ENCODE peak calls at places on chromosomes 7 and 10, in ten cellular contexts. S, W, Y, L, Z, J, A, U, M and C are unnamed samples.

GRCh38 chr7:64626083-64626469 is 39.9 kb upstream of the ZNF107 start:
- DNase-seq in L (no peak), W (no peak), S (no peak), Y (no peak), M (no peak), U (no peak), Z (no peak), J (no peak), A (no peak), C (no peak)

GRCh38 chr10:32266979-32267378 is 80.0 kb downstream of the EPC1 start:
- DNase-seq in M (peak), L (no peak), Z (no peak), U (peak), S (no peak), Y (no peak), A (no peak), J (no peak), W (no peak), C (no peak)

GRCh38 chr7:77800158-77800557 is 1.6 kb downstream of the PHTF2 start:
- DNase-seq in M (no peak), Z (no peak), J (no peak), U (no peak), S (no peak), W (peak), L (no peak), A (no peak), Y (peak), C (no peak)

GRCh38 chr7:117757440-117757839 is 115.8 kb downstream of the CTTNBP2 start:
- DNase-seq in M (no peak), U (no peak), W (no peak), J (no peak), S (no peak), A (no peak), L (no peak), Z (no peak), Y (no peak), C (no peak)

GRCh38 chr7:136228185-136228584 is 251.0 kb upstream of the MTPN start:
- DNase-seq in L (no peak), M (no peak), A (no peak), Y (no peak), U (no peak), S (no peak), W (no peak), J (no peak), Z (no peak), C (no peak)

GRCh38 chr10:72085864-72086465 is 2.4 kb downstream of the SPOCK2 start:
- DNase-seq in A (no peak), L (no peak), S (no peak), W (no peak), M (peak), Z (no peak), Y (no peak), J (no peak), U (no peak), C (no peak)

GRCh38 chr10:7311256-7312178 is 99.3 kb downstream of the SFMBT2 start:
- DNase-seq in J (no peak), S (no peak), Z (no peak), L (no peak), U (no peak), A (no peak), Y (peak), W (peak), M (no peak), C (no peak)

GRCh38 chr7:25967278-25968204 is 184.5 kb upstream of the NFE2L3 start:
- DNase-seq in W (no peak), S (no peak), M (no peak), Y (no peak), U (no peak), J (no peak), A (no peak), L (no peak), Z (no peak), C (no peak)

GRCh38 chr7:111126987-111127386 is 36.1 kb downstream of the LRRN3 start:
- DNase-seq in J (no peak), L (no peak), W (peak), A (no peak), S (no peak), Y (peak), M (no peak), Z (no peak), U (no peak), C (no peak)

GRCh38 chr10:132446661-132447445 is 49.9 kb downstream of the PWWP2B start:
- DNase-seq in J (peak), W (peak), Z (peak), A (no peak), M (no peak), L (peak), Y (peak), S (no peak), U (no peak), C (no peak)

GRCh38 chr7:150685219-150686029 is at the start of gene GIMAP2:
- DNase-seq in Z (no peak), J (no peak), U (no peak), A (no peak), M (no peak), S (no peak), W (peak), L (no peak), Y (no peak), C (no peak)

GRCh38 chr7:34727464-34727995 is 69.5 kb downstream of the NPSR1 start:
- DNase-seq in S (no peak), M (no peak), Z (no peak), L (no peak), J (no peak), U (no peak), W (no peak), Y (no peak), A (no peak), C (no peak)

GRCh38 chr10:110147961-110148360 is 59.4 kb upstream of the MXI1 start:
- DNase-seq in M (no peak), A (no peak), L (no peak), Y (peak), W (no peak), U (no peak), J (no peak), Z (no peak), S (no peak), C (no peak)

GRCh38 chr10:43944742-43945730 is 296.4 kb upstream of the ZNF32 start:
- DNase-seq in L (peak), Y (no peak), S (peak), M (peak), Z (no peak), A (no peak), J (no peak), W (no peak), U (no peak), C (no peak)

GRCh38 chr7:157964016-157964415 is 623.6 kb downstream of the PTPRN2 start:
- DNase-seq in Y (no peak), J (no peak), L (no peak), A (no peak), U (no peak), Z (no peak), S (no peak), W (no peak), M (no peak), C (no peak)

GRCh38 chr7:137687556-137688280 is 159.1 kb downstream of the DGKI start:
- DNase-seq in S (no peak), L (no peak), A (no peak), Y (peak), M (no peak), Z (no peak), J (no peak), U (no peak), W (no peak), C (no peak)
- H3K27ac ChIP-seq in S (no peak), L (no peak), A (no peak), Y (no peak), M (no peak), Z (no peak), J (no peak), U (no peak), W (no peak), C (no peak)

GRCh38 chr10:25748509-25748908 is 185.5 kb upstream of the MYO3A start:
- DNase-seq in Y (no peak), W (no peak), A (no peak), L (no peak), U (no peak), S (no peak), M (no peak), Z (no peak), J (no peak), C (no peak)

GRCh38 chr10:25745976-25746375 is 188.1 kb upstream of the MYO3A start:
- DNase-seq in Y (peak), J (no peak), M (no peak), Z (no peak), W (no peak), U (peak), S (no peak), L (no peak), A (no peak), C (no peak)

GRCh38 chr10:25744574-25744973 is 189.5 kb upstream of the MYO3A start:
- DNase-seq in J (no peak), M (no peak), Z (no peak), W (no peak), Y (no peak), S (no peak), L (no peak), A (no peak), U (no peak), C (no peak)

GRCh38 chr10:25743832-25744231 is 190.2 kb upstream of the MYO3A start:
- DNase-seq in Z (no peak), W (no peak), A (no peak), S (no peak), J (no peak), U (no peak), L (no peak), Y (no peak), M (no peak), C (no peak)

DNA sequence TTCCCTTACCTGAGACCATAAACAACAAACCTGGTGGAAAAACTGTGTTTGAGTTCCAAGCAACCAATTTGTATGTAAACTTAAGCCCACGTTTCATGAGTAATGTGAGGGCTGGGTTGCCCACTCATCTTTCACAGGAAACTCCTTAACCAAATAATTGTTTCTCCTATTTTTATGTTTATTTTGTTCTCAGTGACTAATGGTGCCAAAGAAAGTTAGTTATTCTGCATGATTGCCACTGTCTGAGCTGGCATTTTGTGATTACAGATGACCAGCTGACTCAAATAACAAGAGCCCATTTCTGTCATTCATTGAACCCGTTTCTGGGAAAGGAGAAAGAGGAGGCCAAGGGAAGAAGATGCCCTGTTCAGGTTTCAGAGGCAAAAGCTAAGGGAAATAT is 187.0 kb upstream of the MYO3A start:
- DNase-seq in J (no peak), Z (no peak), L (no peak), M (no peak), W (no peak), S (no peak), A (no peak), U (no peak), Y (peak), C (no peak)
- H3K27ac ChIP-seq in J (no peak), Z (no peak), L (no peak), M (no peak), W (no peak), S (no peak), A (no peak), U (no peak), Y (no peak), C (no peak)

DNA sequence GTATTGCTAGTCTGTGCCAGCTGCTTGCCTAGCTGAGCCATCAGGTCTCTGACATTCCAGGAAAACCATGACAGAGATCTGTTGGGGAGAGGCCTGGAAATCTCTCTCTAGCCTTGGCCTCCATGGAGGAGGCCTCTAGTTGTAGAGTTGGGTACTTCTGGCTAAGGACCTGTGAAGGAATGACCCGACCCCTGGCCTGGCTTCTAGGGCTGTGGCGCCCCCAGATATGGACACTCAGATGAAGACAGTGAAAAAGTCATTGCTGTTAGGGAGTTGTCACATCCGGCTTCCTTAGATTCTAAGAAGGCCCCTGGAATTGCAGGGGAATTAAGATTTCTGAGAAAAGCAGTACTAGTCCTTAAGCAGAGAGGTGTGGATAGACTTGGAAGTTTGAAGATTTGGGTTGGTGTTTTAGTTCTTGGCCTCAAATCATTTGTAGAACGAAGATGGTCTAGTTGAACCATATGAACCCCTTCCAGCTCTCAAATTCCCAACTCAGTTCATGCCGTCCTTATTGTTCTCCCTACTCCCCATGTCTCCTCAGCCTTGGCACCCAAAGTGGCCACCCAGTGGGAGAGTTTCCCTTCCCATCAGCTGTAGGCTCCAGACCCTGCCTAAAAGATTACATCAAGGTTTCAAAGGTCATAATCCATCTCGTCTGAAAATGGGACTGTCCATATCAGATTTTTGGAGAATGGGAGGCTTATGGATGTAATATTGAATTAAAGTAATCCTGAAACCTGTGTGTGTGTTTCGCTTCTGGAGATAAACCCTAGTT is 7.0 kb downstream of the HHEX start:
- DNase-seq in W (no peak), Y (no peak), A (no peak), S (no peak), U (peak), M (peak), Z (no peak), J (peak), L (no peak), C (no peak)
- H3K27ac ChIP-seq in W (no peak), Y (no peak), A (no peak), S (no peak), U (no peak), M (no peak), Z (no peak), J (peak), L (no peak), C (no peak)

DNA sequence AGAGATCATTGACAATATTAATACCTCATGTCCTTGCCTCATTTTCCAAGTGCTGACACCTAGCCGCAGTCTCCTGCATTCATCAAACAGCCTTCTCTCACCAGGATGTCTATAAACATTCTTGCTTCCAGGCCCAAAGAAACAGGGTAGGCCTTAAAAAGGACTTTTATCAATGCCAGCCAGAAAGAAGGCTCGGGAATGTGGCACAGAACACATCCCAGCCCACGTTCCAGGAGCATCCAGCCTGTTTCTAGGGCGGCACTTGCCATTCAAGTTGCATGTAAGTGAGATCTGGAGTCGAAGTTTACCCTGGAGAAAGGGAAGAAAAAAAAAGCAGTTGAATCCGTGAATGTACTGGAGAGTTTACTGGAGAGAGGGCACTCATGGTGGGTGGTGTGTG is 1083.1 kb downstream of the KCNMA1 start:
- DNase-seq in J (no peak), S (no peak), M (no peak), W (no peak), L (no peak), U (no peak), A (no peak), Z (no peak), Y (no peak), C (no peak)
- H3K27ac ChIP-seq in J (no peak), S (no peak), M (no peak), W (peak), L (no peak), U (no peak), A (no peak), Z (no peak), Y (no peak), C (no peak)

DNA sequence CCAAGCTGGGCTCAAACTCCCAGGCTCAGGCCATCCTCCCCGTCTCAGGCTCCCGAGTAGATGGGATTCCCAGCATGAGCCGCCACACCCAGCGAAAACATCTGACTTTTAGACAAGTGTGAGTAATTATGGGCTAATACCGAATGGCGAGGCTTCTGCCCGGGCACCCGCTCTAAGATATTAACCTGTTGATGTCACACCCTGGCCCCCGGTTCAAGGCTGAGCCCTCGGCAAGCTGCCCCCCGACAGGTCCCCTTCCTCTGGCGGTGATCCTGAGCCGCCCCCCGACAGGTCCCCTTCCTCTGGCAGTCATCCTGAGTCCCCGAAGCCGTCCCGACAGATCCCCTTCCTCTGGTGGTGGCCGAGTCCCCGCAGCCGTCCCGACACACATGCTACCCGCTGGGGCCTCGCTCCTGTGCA is 5.2 kb downstream of the PSMG3 start:
- DNase-seq in L (no peak), A (no peak), W (no peak), U (no peak), Z (no peak), S (no peak), J (no peak), M (no peak), Y (peak), C (no peak)
- H3K27ac ChIP-seq in L (no peak), A (no peak), W (no peak), U (no peak), Z (no peak), S (no peak), J (no peak), M (no peak), Y (no peak), C (no peak)

GRCh38 chr10:34320265-34320664 is 494.8 kb downstream of the PARD3 start:
- DNase-seq in Z (no peak), J (no peak), M (no peak), S (no peak), Y (no peak), L (no peak), U (no peak), A (no peak), W (no peak), C (no peak)
- H3K27ac ChIP-seq in Z (no peak), J (no peak), M (no peak), S (no peak), Y (peak), L (no peak), U (no peak), A (no peak), W (peak), C (no peak)

DNA sequence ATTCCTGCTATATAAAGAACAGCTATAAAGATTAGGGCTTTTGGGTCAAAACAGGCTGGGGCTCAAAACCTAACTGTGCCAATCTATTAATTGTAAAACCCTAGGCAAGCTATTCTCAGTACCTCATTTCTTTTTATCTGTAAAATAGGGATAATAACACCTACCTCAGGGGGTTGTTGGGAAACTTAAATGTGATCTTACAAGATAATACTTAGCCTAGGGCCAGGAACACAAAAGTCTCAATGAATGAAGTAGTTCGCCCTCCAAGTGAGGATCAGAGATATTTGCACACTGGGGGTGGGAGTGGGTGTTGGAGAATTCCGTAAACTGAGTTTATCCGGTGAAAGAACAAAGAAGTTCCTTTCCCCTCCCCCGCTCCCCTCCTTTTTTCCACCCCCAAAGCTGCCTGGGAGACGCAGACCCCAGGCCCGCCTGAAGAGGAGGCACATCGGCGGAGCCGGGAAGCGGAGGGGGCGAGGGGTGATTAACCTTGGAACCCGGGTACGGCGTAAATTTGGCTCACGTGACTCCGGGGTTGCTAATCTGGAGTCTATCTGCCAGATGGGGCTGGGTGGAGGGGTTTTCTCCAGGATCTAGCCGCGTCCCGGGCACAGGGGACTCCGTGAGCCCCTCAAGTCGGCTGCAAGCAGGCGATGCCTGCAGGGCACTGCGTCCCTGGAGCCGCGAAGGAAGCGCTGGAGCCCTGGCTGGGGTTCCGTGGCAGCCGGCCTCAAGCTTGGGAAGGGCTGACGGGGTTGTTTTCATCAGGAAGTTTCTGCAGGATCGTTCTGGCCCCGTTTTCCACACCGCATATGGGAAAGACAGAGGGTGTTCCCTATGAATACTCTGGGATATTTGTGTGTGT is 1.3 kb upstream of the PODXL start:
- DNase-seq in Z (no peak), U (peak), M (peak), J (no peak), A (peak), L (peak), Y (peak), W (peak), S (peak), C (no peak)
- H3K27ac ChIP-seq in Z (no peak), U (no peak), M (peak), J (no peak), A (no peak), L (peak), Y (no peak), W (no peak), S (no peak), C (no peak)

GRCh38 chr10:87541114-87541513 is 36.4 kb downstream of the MINPP1 start:
- DNase-seq in M (no peak), S (no peak), Y (peak), J (no peak), U (no peak), Z (no peak), L (no peak), A (no peak), W (no peak), C (no peak)
- H3K27ac ChIP-seq in M (no peak), S (no peak), Y (peak), J (no peak), U (no peak), Z (no peak), L (no peak), A (no peak), W (no peak), C (no peak)